ENCODE peak calls at places on chromosomes 7 and 10, in eight cellular contexts. E is ovary, O is MM.1S, W is IMR-90, N is uterus, P is WERI-Rb-1, C is pancreas, B is upper lobe of left lung. H is an unnamed sample. For H3K27me3, the result is how much of the 10 kb centered on the place peaks cover.

GRCh38 chr7:29511337-29511736 is 52.3 kb upstream of the PRR15 start:
- DNase-seq in E (no peak), O (no peak), W (no peak), N (no peak), P (no peak), C (no peak), B (no peak), H (no peak)

GRCh38 chr7:105677803-105678583 is 96.7 kb upstream of the EFCAB10 start:
- DNase-seq in E (no peak), O (no peak), W (no peak), N (no peak), P (no peak), C (no peak), B (peak), H (no peak)

GRCh38 chr7:31443457-31443856 is 70.4 kb upstream of the ITPRID1 start:
- DNase-seq in E (no peak), O (peak), W (peak), N (no peak), P (no peak), C (no peak), B (no peak), H (no peak)

GRCh38 chr7:27961255-27961654 is 219.3 kb downstream of the JAZF1 start:
- DNase-seq in E (no peak), O (no peak), W (peak), N (no peak), P (no peak), C (no peak), B (no peak), H (no peak)

GRCh38 chr10:19819419-19820033 is 3.3 kb downstream of the PLXDC2 start:
- DNase-seq in E (no peak), O (peak), W (peak), N (peak), P (no peak), C (no peak), B (no peak), H (no peak)

GRCh38 chr7:87702326-87702725 is 74.1 kb downstream of the RUNDC3B start:
- DNase-seq in E (no peak), O (no peak), W (peak), N (no peak), P (no peak), C (no peak), B (no peak), H (no peak)

GRCh38 chr7:79317728-79318127 is 135.7 kb downstream of the MAGI2 start:
- DNase-seq in E (no peak), O (no peak), W (peak), N (no peak), P (no peak), C (no peak), B (no peak), H (no peak)

GRCh38 chr10:48291190-48291589 is 15.3 kb upstream of the MAPK8 start:
- DNase-seq in E (no peak), O (no peak), W (no peak), N (no peak), P (no peak), C (no peak), B (no peak), H (no peak)

GRCh38 chr7:37495574-37496184 is 47.0 kb upstream of the ELMO1 start:
- DNase-seq in E (no peak), O (peak), W (peak), N (no peak), P (no peak), C (no peak), B (no peak), H (no peak)

GRCh38 chr7:140639366-140640053 is 1.1 kb downstream of the DENND2A start:
- DNase-seq in E (peak), O (no peak), W (peak), N (peak), P (peak), C (no peak), B (no peak), H (no peak)

GRCh38 chr10:52314822-52315552 is 906 bp downstream of the DKK1 start:
- DNase-seq in E (no peak), O (peak), W (peak), N (no peak), P (no peak), C (peak), B (no peak), H (no peak)

GRCh38 chr10:86331861-86332260 is 34.7 kb downstream of the GRID1 start:
- DNase-seq in E (no peak), O (no peak), W (no peak), N (no peak), P (no peak), C (no peak), B (no peak), H (peak)

GRCh38 chr10:89063465-89063864 is 72.9 kb downstream of the FAS start:
- DNase-seq in E (no peak), O (no peak), W (no peak), N (no peak), P (no peak), C (no peak), B (no peak), H (no peak)

GRCh38 chr7:156650042-156650441 is 9.5 kb downstream of the RNF32 start:
- DNase-seq in E (no peak), O (no peak), W (no peak), N (no peak), P (peak), C (no peak), B (peak), H (no peak)

GRCh38 chr10:2871673-2872219 is 195.6 kb upstream of the PFKP start:
- DNase-seq in E (no peak), O (no peak), W (no peak), N (no peak), P (no peak), C (no peak), B (no peak), H (no peak)

GRCh38 chr7:134031835-134032617 is 95.1 kb upstream of the LRGUK start:
- DNase-seq in E (no peak), O (no peak), W (peak), N (no peak), P (no peak), C (no peak), B (no peak), H (no peak)

GRCh38 chr7:100407285-100408180 is 21.0 kb downstream of the ZCWPW1 start:
- DNase-seq in E (no peak), O (peak), W (peak), N (peak), P (peak), C (no peak), B (no peak), H (no peak)
- TF ChIP-seq CTCF in E (no peak), O (peak), W (peak), N (peak), P (peak), C (peak), B (peak), H (peak)

GRCh38 chr7:151257990-151258389 is 9.5 kb upstream of the SMARCD3 start:
- DNase-seq in E (no peak), O (no peak), W (no peak), N (no peak), P (no peak), C (no peak), B (no peak), H (no peak)
- H3K27me3 ChIP-seq in E (under half), O (half or more), W (under half), N (under half), P (under half), C (under half), B (under half), H (under half)

GRCh38 chr10:62681211-62681940 is 123.1 kb upstream of the ADO start:
- DNase-seq in E (no peak), O (peak), W (no peak), N (no peak), P (no peak), C (peak), B (peak), H (no peak)
- TF ChIP-seq CTCF in E (no peak), O (peak), W (no peak), N (no peak), P (peak), C (no peak), B (no peak), H (no peak)

GRCh38 chr10:92692697-92693533 is 3.2 kb downstream of the HHEX start:
- DNase-seq in E (no peak), O (no peak), W (no peak), N (no peak), P (no peak), C (no peak), B (no peak), H (no peak)
- H3K27me3 ChIP-seq in E (under half), O (half or more), W (under half), N (under half), P (under half), C (under half), B (under half), H (half or more)

GRCh38 chr7:132518839-132519173 is 57.5 kb downstream of the PLXNA4 start:
- DNase-seq in E (no peak), O (no peak), W (no peak), N (no peak), P (no peak), C (no peak), B (no peak), H (no peak)

GRCh38 chr7:132516042-132516840 is 60.0 kb downstream of the PLXNA4 start:
- DNase-seq in E (peak), O (no peak), W (peak), N (no peak), P (no peak), C (no peak), B (no peak), H (no peak)

GRCh38 chr7:132519936-132520335 is 56.3 kb downstream of the PLXNA4 start:
- DNase-seq in E (no peak), O (no peak), W (no peak), N (no peak), P (no peak), C (no peak), B (peak), H (no peak)

GRCh38 chr7:132520591-132520990 is 55.7 kb downstream of the PLXNA4 start:
- DNase-seq in E (no peak), O (no peak), W (no peak), N (no peak), P (no peak), C (no peak), B (no peak), H (no peak)

DNA sequence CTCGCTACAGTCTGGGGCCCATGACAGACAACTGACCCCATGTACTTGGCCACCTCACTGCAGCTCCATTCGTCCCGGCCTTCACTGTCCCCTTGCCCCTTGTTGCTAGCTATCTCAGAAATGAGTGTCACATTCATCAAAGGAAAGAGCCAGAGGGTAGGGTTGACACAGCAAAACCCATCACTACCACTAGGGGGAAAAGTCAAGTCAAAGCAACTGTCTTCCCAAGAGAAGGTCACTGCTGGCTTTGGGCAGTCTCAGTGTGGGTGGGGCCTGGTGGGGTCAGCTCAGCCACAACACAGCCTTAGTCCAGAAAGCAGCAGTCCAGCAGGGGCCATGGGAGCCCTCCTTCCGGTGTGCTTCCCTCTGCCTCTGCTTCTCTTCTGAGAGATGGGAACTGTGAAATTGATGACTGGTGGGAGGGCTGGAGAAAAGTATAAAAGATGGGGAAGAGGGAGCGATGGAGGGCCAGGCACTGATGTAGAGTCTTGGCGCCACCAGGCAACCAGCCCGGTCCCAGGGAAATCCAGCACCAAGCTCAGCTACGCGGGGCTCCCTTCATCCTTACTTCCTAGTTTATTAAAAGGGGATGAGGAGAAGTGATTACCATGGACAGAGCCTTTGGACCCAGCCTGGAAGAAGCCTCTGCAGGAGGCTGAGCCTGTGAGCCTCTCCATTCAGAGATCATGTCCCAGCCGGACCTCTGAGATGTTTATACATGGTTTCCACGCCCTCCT is 58.0 kb downstream of the PLXNA4 start:
- DNase-seq in E (no peak), O (no peak), W (no peak), N (no peak), P (peak), C (no peak), B (no peak), H (no peak)
- TF ChIP-seq CTCF in E (no peak), O (peak), W (peak), N (no peak), P (peak), C (peak), B (peak), H (peak)

GRCh38 chr10:78866731-78867554 is 201.8 kb upstream of the ZMIZ1 start:
- DNase-seq in E (no peak), O (no peak), W (no peak), N (no peak), P (peak), C (no peak), B (no peak), H (no peak)
- H3K27me3 ChIP-seq in E (under half), O (under half), W (under half), N (under half), P (under half), C (under half), B (under half), H (under half)